ENCODE peak calls at places on chromosome 15, in nine cellular contexts. O is ovary, R is uterus, P is thoracic aorta, D is right atrium auricular region, C is cardiac muscle cell, L is body of pancreas, V is Peyer's patch, W is fibroblast of lung. I is an unnamed sample.

GRCh38 chr15:38069001-38069400 is 134.6 kb downstream of the TMCO5A start:
- DNase-seq in R (no peak), D (no peak), P (no peak), V (no peak), L (peak), O (no peak), C (no peak), W (peak), I (no peak)

GRCh38 chr15:70561885-70562284 is 201.5 kb downstream of the UACA start:
- DNase-seq in O (no peak), R (no peak), P (no peak), D (no peak), W (no peak), C (no peak), V (no peak), L (no peak), I (no peak)

GRCh38 chr15:92650256-92650655 is 5.3 kb downstream of the FAM174B start:
- DNase-seq in V (no peak), D (no peak), R (peak), O (peak), P (no peak), L (no peak), C (peak), W (peak), I (no peak)

GRCh38 chr15:84633311-84634227 is 20.5 kb downstream of the WDR73 start:
- DNase-seq in C (peak), W (peak), P (no peak), L (peak), D (peak), V (peak), O (peak), R (peak), I (peak)

GRCh38 chr15:59565299-59565698 is 46.3 kb upstream of the GCNT3 start:
- DNase-seq in D (no peak), W (no peak), P (no peak), R (no peak), V (no peak), O (no peak), L (no peak), C (no peak), I (no peak)

GRCh38 chr15:78906310-78906608 is 33.6 kb downstream of the MORF4L1 start:
- DNase-seq in O (no peak), R (peak), C (no peak), L (peak), D (peak), V (no peak), P (peak), W (peak), I (no peak)

GRCh38 chr15:92666780-92667179 is 11.2 kb upstream of the FAM174B start:
- DNase-seq in R (no peak), D (peak), L (peak), W (peak), V (no peak), P (no peak), O (peak), C (no peak), I (no peak)

GRCh38 chr15:84889991-84890669 is 5.7 kb downstream of the SLC28A1 start:
- DNase-seq in R (no peak), D (no peak), C (no peak), O (no peak), P (no peak), L (no peak), V (no peak), W (no peak), I (no peak)

GRCh38 chr15:40776537-40777141 is 6.9 kb downstream of the C15orf62 start:
- DNase-seq in C (no peak), D (no peak), P (no peak), V (no peak), W (peak), O (no peak), L (peak), R (no peak), I (peak)

GRCh38 chr15:53721334-53722087 is 38.0 kb downstream of the WDR72 start:
- DNase-seq in V (no peak), P (no peak), R (no peak), L (no peak), D (no peak), O (no peak), W (no peak), C (no peak), I (no peak)

GRCh38 chr15:53713218-53713617 is 46.2 kb downstream of the WDR72 start:
- DNase-seq in C (no peak), W (no peak), R (no peak), L (no peak), P (no peak), D (no peak), O (no peak), V (no peak), I (no peak)

GRCh38 chr15:53716909-53717878 is 42.3 kb downstream of the WDR72 start:
- DNase-seq in R (no peak), D (no peak), C (no peak), W (peak), P (no peak), L (no peak), V (no peak), O (no peak), I (no peak)
- TF ChIP-seq CTCF in R (no peak), D (no peak), C (no peak), W (peak), P (no peak), L (peak), V (no peak), O (no peak), I (no peak)

GRCh38 chr15:65096481-65097385 is 18.3 kb downstream of the UBAP1L start:
- DNase-seq in O (no peak), C (no peak), P (no peak), W (no peak), D (no peak), L (no peak), R (no peak), V (no peak), I (no peak)

GRCh38 chr15:65095747-65096104 is 19.2 kb downstream of the KBTBD13 start:
- DNase-seq in R (no peak), O (no peak), P (no peak), C (no peak), W (no peak), D (no peak), L (no peak), V (no peak), I (no peak)

GRCh38 chr15:65094294-65094995 is 17.9 kb downstream of the KBTBD13 start:
- DNase-seq in R (no peak), D (no peak), L (no peak), W (no peak), C (no peak), O (no peak), P (no peak), V (no peak), I (no peak)

GRCh38 chr15:65092911-65093792 is 16.6 kb downstream of the KBTBD13 start:
- DNase-seq in O (peak), R (no peak), P (no peak), W (no peak), V (no peak), D (no peak), L (no peak), C (no peak), I (no peak)

DNA sequence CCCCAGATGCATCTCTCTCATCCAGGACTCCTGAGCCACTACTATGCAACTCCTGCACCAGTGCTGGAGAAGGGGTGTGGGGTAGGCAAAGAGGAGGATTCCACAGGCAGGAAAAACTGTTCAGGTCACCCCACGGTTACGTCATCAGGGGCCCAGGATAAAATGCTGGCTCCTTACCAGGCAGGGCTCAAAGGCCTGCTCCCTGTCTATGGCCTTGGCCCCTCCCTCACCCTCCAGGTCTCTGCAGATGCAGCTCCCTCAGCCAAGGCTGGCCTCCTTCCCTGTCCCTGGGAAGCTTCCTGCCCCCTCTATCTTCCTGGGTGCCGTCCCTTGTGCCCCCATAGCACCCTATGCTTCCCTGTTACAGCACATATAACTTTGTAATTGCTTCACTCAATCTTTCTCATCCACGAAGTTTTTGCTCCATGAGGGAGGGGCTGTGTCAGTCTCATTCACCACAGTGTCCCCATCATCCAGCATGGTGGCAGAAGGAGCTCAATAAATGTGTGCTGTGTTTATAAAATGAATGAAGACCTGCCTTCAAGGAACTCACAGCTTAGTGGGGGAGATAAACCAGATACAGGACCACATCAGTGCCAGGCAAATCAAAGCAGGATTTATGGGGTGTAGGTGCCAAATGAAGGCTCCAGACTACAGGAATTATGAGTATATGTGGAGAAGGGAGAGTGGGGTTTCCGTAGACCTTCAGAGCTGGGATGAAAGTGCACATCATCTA is 18.6 kb downstream of the KBTBD13 start:
- DNase-seq in D (no peak), W (no peak), R (no peak), C (no peak), P (no peak), O (no peak), V (no peak), L (no peak), I (no peak)
- H3K27ac ChIP-seq in D (no peak), W (no peak), R (peak), C (no peak), P (peak), O (no peak), V (no peak), L (no peak), I (no peak)

GRCh38 chr15:76996526-76997401 is 1.8 kb downstream of the PSTPIP1 start:
- DNase-seq in P (no peak), O (peak), D (no peak), L (no peak), R (peak), W (peak), C (no peak), V (peak), I (no peak)
- H3K4me3 ChIP-seq in P (peak), O (no peak), D (peak), L (no peak), R (no peak), W (no peak), C (no peak), V (peak), I (peak)

DNA sequence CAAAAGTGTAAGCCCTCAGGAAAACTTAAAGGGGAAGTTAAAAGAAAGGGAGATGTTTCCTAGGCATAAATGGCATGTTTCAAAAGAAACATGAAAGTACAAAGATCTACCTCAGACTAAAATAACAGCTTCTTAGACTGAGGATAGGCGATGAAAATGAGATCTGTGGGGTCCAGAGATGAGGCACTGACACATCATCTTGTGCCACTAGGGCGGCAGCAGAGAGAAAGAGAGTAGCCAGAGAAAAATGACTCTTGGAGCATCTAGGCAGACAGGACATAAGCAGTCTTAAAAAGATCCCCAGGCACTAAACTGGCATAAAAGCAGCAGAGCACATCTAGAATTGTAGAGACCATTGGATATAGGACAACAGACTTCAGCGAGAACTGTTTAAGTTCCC is 42.5 kb upstream of the RFX7 start:
- DNase-seq in V (no peak), R (no peak), C (no peak), O (no peak), W (no peak), L (no peak), P (no peak), D (no peak), I (no peak)
- TF ChIP-seq CTCF in V (no peak), R (no peak), C (peak), O (no peak), W (peak), L (no peak), P (no peak), D (no peak), I (no peak)

GRCh38 chr15:52218816-52219215 is 27.6 kb upstream of the GNB5 start:
- DNase-seq in V (no peak), L (no peak), O (no peak), C (no peak), D (no peak), R (no peak), W (no peak), P (no peak), I (no peak)

GRCh38 chr15:52224211-52224610 is 33.0 kb upstream of the GNB5 start:
- DNase-seq in L (no peak), V (no peak), P (no peak), R (no peak), D (no peak), W (no peak), C (no peak), O (no peak), I (no peak)

GRCh38 chr15:52220251-52220650 is 29.1 kb upstream of the GNB5 start:
- DNase-seq in R (no peak), C (peak), W (no peak), D (no peak), P (no peak), O (no peak), V (no peak), L (no peak), I (no peak)

GRCh38 chr15:52221730-52222129 is 30.5 kb upstream of the GNB5 start:
- DNase-seq in W (no peak), R (no peak), D (no peak), P (no peak), O (no peak), C (no peak), V (no peak), L (no peak), I (no peak)

GRCh38 chr15:52220896-52221660 is 29.9 kb upstream of the GNB5 start:
- DNase-seq in P (no peak), R (no peak), W (no peak), V (no peak), O (no peak), C (no peak), L (no peak), D (no peak), I (no peak)
- H3K27ac ChIP-seq in P (no peak), R (no peak), W (no peak), V (no peak), O (no peak), C (no peak), L (no peak), D (no peak), I (no peak)

GRCh38 chr15:75694241-75695182 is 18.1 kb downstream of the CSPG4 start:
- DNase-seq in P (peak), D (peak), W (peak), R (peak), L (peak), C (peak), V (peak), O (peak), I (peak)
- H3K4me3 ChIP-seq in P (peak), D (no peak), W (no peak), R (no peak), L (no peak), C (no peak), V (no peak), O (no peak), I (no peak)

GRCh38 chr15:81336568-81336967 is 12.6 kb upstream of the STARD5 start:
- DNase-seq in W (peak), O (no peak), C (no peak), R (no peak), L (no peak), V (peak), P (no peak), D (peak), I (no peak)
- TF ChIP-seq CTCF in W (peak), O (no peak), C (peak), R (no peak), L (no peak), V (peak), P (no peak), D (no peak), I (no peak)

GRCh38 chr15:89121414-89121813 is 33.2 kb downstream of the ABHD2 start:
- DNase-seq in O (no peak), W (no peak), V (no peak), L (peak), D (no peak), R (no peak), P (no peak), C (no peak), I (no peak)

GRCh38 chr15:89122532-89123525 is 34.6 kb downstream of the ABHD2 start:
- DNase-seq in D (no peak), R (no peak), P (no peak), V (no peak), L (no peak), W (no peak), O (no peak), C (no peak), I (no peak)

GRCh38 chr15:89118481-89118989 is 30.3 kb downstream of the ABHD2 start:
- DNase-seq in D (no peak), O (no peak), W (no peak), P (no peak), R (no peak), L (no peak), C (no peak), V (no peak), I (no peak)

GRCh38 chr15:89117790-89118189 is 29.5 kb downstream of the ABHD2 start:
- DNase-seq in V (no peak), L (no peak), W (no peak), D (no peak), P (no peak), C (no peak), O (no peak), R (no peak), I (no peak)

DNA sequence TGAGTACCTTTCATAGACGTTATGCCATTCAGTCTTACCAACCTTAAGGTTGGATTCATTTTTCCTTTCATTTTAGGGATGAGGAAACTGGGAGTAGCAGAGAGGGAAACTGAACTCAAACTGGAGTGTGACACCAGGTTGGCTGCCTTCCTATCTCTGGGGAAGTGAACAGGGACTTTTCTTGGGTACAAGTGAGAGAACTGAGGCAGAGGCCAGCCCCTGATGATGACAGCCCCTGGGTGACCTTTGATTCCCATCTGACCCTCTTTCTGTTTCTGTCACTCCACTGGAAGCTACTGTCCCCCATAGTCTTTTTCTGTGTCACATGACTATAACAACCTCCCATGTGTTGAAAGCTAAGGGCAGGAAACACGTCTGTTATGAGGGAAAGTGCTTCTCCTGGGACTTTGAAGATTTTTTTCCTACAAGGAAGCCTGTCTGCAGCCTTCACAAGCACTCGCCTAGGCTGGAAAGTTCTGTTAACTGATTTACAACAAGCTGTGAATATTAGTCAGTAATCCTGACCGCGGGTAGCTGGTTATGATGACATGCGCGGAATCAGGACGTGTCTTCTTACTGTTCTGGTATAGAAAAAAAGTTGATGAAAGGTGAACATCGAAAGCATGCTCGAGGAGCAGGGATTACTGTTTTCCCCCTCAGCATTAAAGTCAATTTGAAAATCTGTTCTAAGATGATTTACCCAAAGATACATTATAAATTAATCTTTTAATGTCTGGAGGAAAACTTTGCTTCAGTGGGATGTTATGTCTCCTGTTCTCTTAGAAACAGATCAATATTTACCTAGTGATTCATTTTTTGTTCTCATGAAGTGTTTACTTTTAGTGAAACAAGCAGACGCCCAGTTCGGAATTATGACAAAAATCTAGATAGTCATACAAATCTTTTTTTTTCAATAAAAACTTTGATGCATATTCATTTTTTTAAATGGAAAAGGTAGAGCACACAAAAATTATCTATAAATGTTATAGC is 31.5 kb downstream of the ABHD2 start:
- DNase-seq in L (peak), V (no peak), R (no peak), D (peak), C (peak), O (no peak), W (peak), P (no peak), I (no peak)
- H3K27ac ChIP-seq in L (peak), V (peak), R (peak), D (peak), C (peak), O (no peak), W (peak), P (peak), I (peak)

GRCh38 chr15:36877294-36877693 is 223.1 kb downstream of the MEIS2 start:
- DNase-seq in P (no peak), V (no peak), O (no peak), C (peak), D (no peak), R (no peak), L (no peak), W (no peak), I (no peak)
- H3K4me3 ChIP-seq in P (no peak), V (no peak), O (no peak), C (peak), D (no peak), R (no peak), L (no peak), W (no peak), I (no peak)

I was measured in gastrocnemius medialis.